ENCODE peak calls at places on chromosome 9, in seven cellular contexts. One of them, this sample, is unnamed.

GRCh38 chr9:105117111-105117682 is 127.3 kb upstream of the SLC44A1 start:
- DNase-seq in cardiac muscle cell: no peak
- DNase-seq in AG04450: no peak
- DNase-seq in epithelial cell of esophagus: no peak
- DNase-seq in tibial nerve: no peak
- DNase-seq in WERI-Rb-1: no peak
- DNase-seq in left ventricle myocardium inferior: no peak
- DNase-seq in this sample: no peak

GRCh38 chr9:120486347-120486746 is 93.6 kb downstream of the CDK5RAP2 start:
- DNase-seq in left ventricle myocardium inferior: no peak
- DNase-seq in WERI-Rb-1: no peak
- DNase-seq in tibial nerve: no peak
- DNase-seq in AG04450: no peak
- DNase-seq in cardiac muscle cell: no peak
- DNase-seq in epithelial cell of esophagus: peak
- DNase-seq in this sample: no peak

GRCh38 chr9:125932012-125932411 is 184.8 kb downstream of the PBX3 start:
- DNase-seq in WERI-Rb-1: no peak
- DNase-seq in cardiac muscle cell: peak
- DNase-seq in AG04450: peak
- DNase-seq in epithelial cell of esophagus: peak
- DNase-seq in left ventricle myocardium inferior: no peak
- DNase-seq in tibial nerve: no peak
- DNase-seq in this sample: no peak

GRCh38 chr9:130119521-130120206 is 52.5 kb upstream of the NCS1 start:
- DNase-seq in cardiac muscle cell: no peak
- DNase-seq in epithelial cell of esophagus: no peak
- DNase-seq in AG04450: no peak
- DNase-seq in WERI-Rb-1: no peak
- DNase-seq in tibial nerve: no peak
- DNase-seq in left ventricle myocardium inferior: no peak
- DNase-seq in this sample: no peak

GRCh38 chr9:129885018-129885669 is 49.9 kb downstream of the USP20 start:
- DNase-seq in AG04450: no peak
- DNase-seq in left ventricle myocardium inferior: no peak
- DNase-seq in WERI-Rb-1: peak
- DNase-seq in cardiac muscle cell: no peak
- DNase-seq in epithelial cell of esophagus: no peak
- DNase-seq in tibial nerve: peak
- DNase-seq in this sample: peak

GRCh38 chr9:93217706-93218105 is 33.8 kb downstream of the WNK2 start:
- DNase-seq in epithelial cell of esophagus: no peak
- DNase-seq in AG04450: no peak
- DNase-seq in cardiac muscle cell: no peak
- DNase-seq in left ventricle myocardium inferior: no peak
- DNase-seq in WERI-Rb-1: no peak
- DNase-seq in tibial nerve: no peak
- DNase-seq in this sample: no peak

GRCh38 chr9:82325907-82326306 is 337.3 kb downstream of the SPATA31D1 start:
- DNase-seq in cardiac muscle cell: no peak
- DNase-seq in epithelial cell of esophagus: no peak
- DNase-seq in left ventricle myocardium inferior: no peak
- DNase-seq in tibial nerve: no peak
- DNase-seq in WERI-Rb-1: no peak
- DNase-seq in AG04450: no peak
- DNase-seq in this sample: no peak

GRCh38 chr9:20066120-20066519 is 277.3 kb upstream of the SLC24A2 start:
- DNase-seq in left ventricle myocardium inferior: no peak
- DNase-seq in epithelial cell of esophagus: no peak
- DNase-seq in cardiac muscle cell: no peak
- DNase-seq in WERI-Rb-1: no peak
- DNase-seq in AG04450: no peak
- DNase-seq in tibial nerve: no peak
- DNase-seq in this sample: no peak

GRCh38 chr9:137605146-137606004 is at the start of gene ARRDC1:
- DNase-seq in cardiac muscle cell: peak
- DNase-seq in AG04450: peak
- DNase-seq in tibial nerve: peak
- DNase-seq in WERI-Rb-1: peak
- DNase-seq in left ventricle myocardium inferior: peak
- DNase-seq in epithelial cell of esophagus: peak
- DNase-seq in this sample: peak

GRCh38 chr9:19788152-19788551 is 685 bp downstream of the SLC24A2 start:
- DNase-seq in tibial nerve: no peak
- DNase-seq in epithelial cell of esophagus: no peak
- DNase-seq in cardiac muscle cell: no peak
- DNase-seq in WERI-Rb-1: peak
- DNase-seq in AG04450: no peak
- DNase-seq in left ventricle myocardium inferior: no peak
- DNase-seq in this sample: no peak

GRCh38 chr9:123541441-123541840 is 185.4 kb downstream of the CRB2 start:
- DNase-seq in tibial nerve: no peak
- DNase-seq in AG04450: no peak
- DNase-seq in left ventricle myocardium inferior: no peak
- DNase-seq in epithelial cell of esophagus: no peak
- DNase-seq in cardiac muscle cell: no peak
- DNase-seq in WERI-Rb-1: no peak
- DNase-seq in this sample: no peak

GRCh38 chr9:4677392-4677791 is 2.0 kb upstream of the CDC37L1 start:
- DNase-seq in tibial nerve: no peak
- DNase-seq in cardiac muscle cell: no peak
- DNase-seq in left ventricle myocardium inferior: no peak
- DNase-seq in WERI-Rb-1: no peak
- DNase-seq in epithelial cell of esophagus: no peak
- DNase-seq in AG04450: no peak
- DNase-seq in this sample: no peak

GRCh38 chr9:563200-563599 is 278.3 kb upstream of the DMRT1 start:
- DNase-seq in WERI-Rb-1: no peak
- DNase-seq in epithelial cell of esophagus: no peak
- DNase-seq in cardiac muscle cell: no peak
- DNase-seq in left ventricle myocardium inferior: no peak
- DNase-seq in tibial nerve: no peak
- DNase-seq in AG04450: no peak
- DNase-seq in this sample: no peak

GRCh38 chr9:74861773-74862172 is 25.9 kb downstream of the TRPM6 start:
- DNase-seq in WERI-Rb-1: no peak
- DNase-seq in cardiac muscle cell: no peak
- DNase-seq in epithelial cell of esophagus: peak
- DNase-seq in AG04450: no peak
- DNase-seq in left ventricle myocardium inferior: no peak
- DNase-seq in tibial nerve: no peak
- DNase-seq in this sample: no peak

GRCh38 chr9:129483467-129484324 is 137.2 kb downstream of the C9orf50 start:
- DNase-seq in AG04450: no peak
- DNase-seq in left ventricle myocardium inferior: peak
- DNase-seq in WERI-Rb-1: peak
- DNase-seq in tibial nerve: peak
- DNase-seq in cardiac muscle cell: peak
- DNase-seq in epithelial cell of esophagus: peak
- DNase-seq in this sample: peak

GRCh38 chr9:7452378-7452777 is 347.2 kb downstream of the DMAC1 start:
- DNase-seq in WERI-Rb-1: no peak
- DNase-seq in AG04450: peak
- DNase-seq in cardiac muscle cell: peak
- DNase-seq in tibial nerve: no peak
- DNase-seq in epithelial cell of esophagus: peak
- DNase-seq in left ventricle myocardium inferior: no peak
- DNase-seq in this sample: no peak

GRCh38 chr9:122065923-122066629 is 27.0 kb downstream of the TTLL11 start:
- DNase-seq in WERI-Rb-1: no peak
- DNase-seq in epithelial cell of esophagus: no peak
- DNase-seq in cardiac muscle cell: peak
- DNase-seq in left ventricle myocardium inferior: no peak
- DNase-seq in tibial nerve: no peak
- DNase-seq in AG04450: no peak
- DNase-seq in this sample: no peak

GRCh38 chr9:133210609-133211008 is 1.6 kb upstream of the OBP2B start:
- DNase-seq in AG04450: no peak
- DNase-seq in left ventricle myocardium inferior: no peak
- DNase-seq in epithelial cell of esophagus: no peak
- DNase-seq in tibial nerve: no peak
- DNase-seq in cardiac muscle cell: no peak
- DNase-seq in WERI-Rb-1: no peak
- DNase-seq in this sample: no peak

GRCh38 chr9:36986548-36987408 is 47.3 kb downstream of the PAX5 start:
- DNase-seq in cardiac muscle cell: no peak
- DNase-seq in tibial nerve: no peak
- DNase-seq in left ventricle myocardium inferior: no peak
- DNase-seq in WERI-Rb-1: no peak
- DNase-seq in epithelial cell of esophagus: no peak
- DNase-seq in AG04450: no peak
- DNase-seq in this sample: no peak

GRCh38 chr9:34675048-34675714 is 12.7 kb upstream of the CCL27 start:
- DNase-seq in WERI-Rb-1: peak
- DNase-seq in AG04450: no peak
- DNase-seq in tibial nerve: peak
- DNase-seq in epithelial cell of esophagus: peak
- DNase-seq in cardiac muscle cell: peak
- DNase-seq in left ventricle myocardium inferior: peak
- DNase-seq in this sample: peak

GRCh38 chr9:133737774-133738038 is 446 bp downstream of the SARDH start:
- DNase-seq in WERI-Rb-1: peak
- DNase-seq in AG04450: no peak
- DNase-seq in epithelial cell of esophagus: no peak
- DNase-seq in left ventricle myocardium inferior: no peak
- DNase-seq in cardiac muscle cell: no peak
- DNase-seq in tibial nerve: no peak
- DNase-seq in this sample: no peak

DNA sequence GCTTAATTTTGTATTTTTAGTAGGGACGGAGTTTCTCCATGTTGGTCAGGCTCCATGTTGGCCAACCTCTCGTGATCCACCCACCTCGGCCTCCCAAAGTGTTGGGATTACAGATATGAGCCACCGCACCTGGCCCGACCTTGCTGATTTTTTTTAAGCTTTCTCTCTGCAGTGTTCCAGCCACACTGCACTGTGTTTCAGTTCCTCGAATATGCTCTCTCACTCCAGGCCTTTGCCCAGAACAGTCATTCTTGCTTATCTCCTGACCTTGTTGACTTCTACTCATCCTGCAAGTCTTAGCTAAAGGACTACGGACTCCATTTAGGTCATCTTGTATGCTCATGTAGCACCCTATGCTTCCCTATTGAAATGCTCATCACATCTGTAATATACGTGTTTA is 3.3 kb downstream of the SNAPC3 start:
- DNase-seq in AG04450: no peak
- DNase-seq in epithelial cell of esophagus: no peak
- DNase-seq in tibial nerve: no peak
- DNase-seq in cardiac muscle cell: no peak
- DNase-seq in left ventricle myocardium inferior: no peak
- DNase-seq in WERI-Rb-1: no peak
- DNase-seq in this sample: no peak
- H3K4me3 ChIP-seq in AG04450: no peak
- H3K4me3 ChIP-seq in epithelial cell of esophagus: no peak
- H3K4me3 ChIP-seq in tibial nerve: no peak
- H3K4me3 ChIP-seq in cardiac muscle cell: no peak
- H3K4me3 ChIP-seq in left ventricle myocardium inferior: no peak
- H3K4me3 ChIP-seq in WERI-Rb-1: no peak
- H3K4me3 ChIP-seq in this sample: no peak

GRCh38 chr9:21096172-21096900 is 18.6 kb upstream of the IFNB1 start:
- DNase-seq in AG04450: peak
- DNase-seq in left ventricle myocardium inferior: no peak
- DNase-seq in WERI-Rb-1: no peak
- DNase-seq in epithelial cell of esophagus: peak
- DNase-seq in tibial nerve: no peak
- DNase-seq in cardiac muscle cell: peak
- DNase-seq in this sample: no peak

GRCh38 chr9:21102311-21102710 is 24.6 kb upstream of the IFNB1 start:
- DNase-seq in epithelial cell of esophagus: peak
- DNase-seq in WERI-Rb-1: no peak
- DNase-seq in cardiac muscle cell: no peak
- DNase-seq in left ventricle myocardium inferior: no peak
- DNase-seq in tibial nerve: no peak
- DNase-seq in AG04450: no peak
- DNase-seq in this sample: no peak

GRCh38 chr9:21095561-21095960 is 17.8 kb upstream of the IFNB1 start:
- DNase-seq in cardiac muscle cell: no peak
- DNase-seq in left ventricle myocardium inferior: no peak
- DNase-seq in epithelial cell of esophagus: peak
- DNase-seq in AG04450: no peak
- DNase-seq in WERI-Rb-1: no peak
- DNase-seq in tibial nerve: no peak
- DNase-seq in this sample: no peak

GRCh38 chr9:21097817-21098216 is 20.1 kb upstream of the IFNB1 start:
- DNase-seq in AG04450: no peak
- DNase-seq in WERI-Rb-1: no peak
- DNase-seq in cardiac muscle cell: no peak
- DNase-seq in left ventricle myocardium inferior: no peak
- DNase-seq in epithelial cell of esophagus: no peak
- DNase-seq in tibial nerve: no peak
- DNase-seq in this sample: no peak

GRCh38 chr9:21096901-21097255 is 19.1 kb upstream of the IFNB1 start:
- DNase-seq in tibial nerve: no peak
- DNase-seq in AG04450: no peak
- DNase-seq in epithelial cell of esophagus: no peak
- DNase-seq in cardiac muscle cell: no peak
- DNase-seq in left ventricle myocardium inferior: no peak
- DNase-seq in WERI-Rb-1: no peak
- DNase-seq in this sample: no peak
- H3K4me3 ChIP-seq in tibial nerve: no peak
- H3K4me3 ChIP-seq in AG04450: no peak
- H3K4me3 ChIP-seq in epithelial cell of esophagus: no peak
- H3K4me3 ChIP-seq in cardiac muscle cell: no peak
- H3K4me3 ChIP-seq in left ventricle myocardium inferior: peak
- H3K4me3 ChIP-seq in WERI-Rb-1: no peak
- H3K4me3 ChIP-seq in this sample: no peak

GRCh38 chr9:88993871-88994819 is 2.9 kb downstream of the S1PR3 start:
- DNase-seq in left ventricle myocardium inferior: no peak
- DNase-seq in cardiac muscle cell: no peak
- DNase-seq in tibial nerve: no peak
- DNase-seq in AG04450: no peak
- DNase-seq in epithelial cell of esophagus: no peak
- DNase-seq in WERI-Rb-1: no peak
- DNase-seq in this sample: no peak
- H3K4me3 ChIP-seq in left ventricle myocardium inferior: peak
- H3K4me3 ChIP-seq in cardiac muscle cell: no peak
- H3K4me3 ChIP-seq in tibial nerve: peak
- H3K4me3 ChIP-seq in AG04450: peak
- H3K4me3 ChIP-seq in epithelial cell of esophagus: no peak
- H3K4me3 ChIP-seq in WERI-Rb-1: no peak
- H3K4me3 ChIP-seq in this sample: no peak

GRCh38 chr9:127422787-127423186 is 1.4 kb upstream of the ZNF79 start:
- DNase-seq in tibial nerve: no peak
- DNase-seq in left ventricle myocardium inferior: no peak
- DNase-seq in AG04450: no peak
- DNase-seq in WERI-Rb-1: peak
- DNase-seq in cardiac muscle cell: no peak
- DNase-seq in epithelial cell of esophagus: no peak
- DNase-seq in this sample: no peak
- H3K4me3 ChIP-seq in tibial nerve: peak
- H3K4me3 ChIP-seq in left ventricle myocardium inferior: peak
- H3K4me3 ChIP-seq in AG04450: peak
- H3K4me3 ChIP-seq in WERI-Rb-1: peak
- H3K4me3 ChIP-seq in cardiac muscle cell: peak
- H3K4me3 ChIP-seq in epithelial cell of esophagus: peak
- H3K4me3 ChIP-seq in this sample: no peak

DNA sequence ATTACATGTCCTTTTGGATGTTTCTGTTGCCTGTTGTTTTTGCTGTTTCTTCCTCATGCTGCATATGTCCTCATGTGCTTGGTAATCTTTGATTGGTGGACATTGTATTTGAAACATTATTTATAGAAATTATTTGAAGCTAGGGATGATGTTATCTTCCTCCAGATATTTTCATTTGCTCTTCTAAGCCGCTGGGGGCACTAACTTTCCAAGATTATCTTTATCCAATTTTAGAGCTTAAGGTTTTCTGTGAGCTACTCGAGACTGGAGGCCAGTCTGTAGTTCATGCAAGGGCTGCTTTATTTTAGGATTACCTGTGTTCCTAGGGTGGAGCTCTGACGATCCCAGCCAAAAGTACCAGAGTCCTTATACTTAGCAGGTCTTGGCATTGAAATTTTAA is 40.9 kb downstream of the STX17 start:
- DNase-seq in left ventricle myocardium inferior: no peak
- DNase-seq in tibial nerve: no peak
- DNase-seq in cardiac muscle cell: peak
- DNase-seq in epithelial cell of esophagus: peak
- DNase-seq in WERI-Rb-1: no peak
- DNase-seq in AG04450: no peak
- DNase-seq in this sample: no peak
- H3K4me3 ChIP-seq in left ventricle myocardium inferior: no peak
- H3K4me3 ChIP-seq in tibial nerve: no peak
- H3K4me3 ChIP-seq in cardiac muscle cell: no peak
- H3K4me3 ChIP-seq in epithelial cell of esophagus: no peak
- H3K4me3 ChIP-seq in WERI-Rb-1: no peak
- H3K4me3 ChIP-seq in AG04450: no peak
- H3K4me3 ChIP-seq in this sample: no peak